ENCODE peak calls at places on chromosomes 1 and 21, in eight cellular contexts. P is breast epithelium, Q is BE2C, T is aorta, D is astrocyte, X is H1, Y is left ventricle myocardium inferior, G is pancreas. L is an unnamed sample. For H3K9me3 and H3K27me3, the result is how much of the 10 kb centered on the place peaks cover.

GRCh38 chr21:40886006-40886405 is 39.0 kb upstream of the DSCAM start:
- DNase-seq in Q (no peak), X (no peak), P (no peak), Y (no peak), T (no peak), G (no peak), D (no peak), L (no peak)

GRCh38 chr1:226677121-226678020 is 61.7 kb downstream of the ITPKB start:
- DNase-seq in Q (no peak), Y (peak), P (peak), X (no peak), D (peak), T (no peak), G (no peak), L (peak)

GRCh38 chr21:42835211-42835610 is 44.1 kb downstream of the WDR4 start:
- DNase-seq in Y (no peak), G (no peak), X (no peak), D (no peak), Q (no peak), P (no peak), T (no peak), L (no peak)

GRCh38 chr21:38777521-38777920 is 28.2 kb upstream of the ETS2 start:
- DNase-seq in P (no peak), D (no peak), G (no peak), X (no peak), Q (no peak), Y (no peak), T (no peak), L (no peak)

GRCh38 chr1:206693029-206693428 is 8.3 kb downstream of the MAPKAPK2 start:
- DNase-seq in Q (no peak), Y (peak), T (peak), P (no peak), X (no peak), D (peak), G (peak), L (no peak)

GRCh38 chr1:26781206-26781825 is 6.4 kb upstream of the PIGV start:
- DNase-seq in P (no peak), T (no peak), X (no peak), Y (no peak), G (no peak), D (no peak), Q (no peak), L (no peak)

GRCh38 chr1:93827633-93828436 is 51.2 kb downstream of the DNTTIP2 start:
- DNase-seq in X (no peak), D (no peak), P (no peak), T (no peak), G (no peak), Q (no peak), Y (no peak), L (no peak)

GRCh38 chr1:153774780-153775431 is at the start of gene SLC27A3:
- DNase-seq in T (peak), X (peak), G (peak), P (peak), Q (peak), D (peak), Y (peak), L (peak)

GRCh38 chr21:38527737-38528136 is 29.5 kb upstream of the ERG start:
- DNase-seq in Y (no peak), G (no peak), T (no peak), X (no peak), Q (no peak), D (no peak), P (no peak), L (peak)

GRCh38 chr21:37770496-37770895 is 145.8 kb downstream of the KCNJ6 start:
- DNase-seq in X (no peak), D (no peak), P (no peak), Y (no peak), G (no peak), T (no peak), Q (no peak), L (no peak)

GRCh38 chr1:176950736-176951308 is 213.7 kb downstream of the ASTN1 start:
- DNase-seq in P (no peak), T (no peak), X (no peak), Y (no peak), G (no peak), D (no peak), Q (no peak), L (no peak)

GRCh38 chr1:12537294-12537693 is 80.7 kb downstream of the DHRS3 start:
- DNase-seq in X (no peak), Y (no peak), T (no peak), P (no peak), Q (no peak), D (no peak), G (no peak), L (no peak)

GRCh38 chr1:18819986-18820790 is 39.3 kb downstream of the TAS1R2 start:
- DNase-seq in P (no peak), D (no peak), X (no peak), Y (no peak), G (no peak), Q (no peak), T (peak), L (no peak)

GRCh38 chr1:175459839-175460238 is 267.3 kb upstream of the KIAA0040 start:
- DNase-seq in D (no peak), Q (no peak), P (no peak), Y (no peak), G (no peak), X (no peak), T (no peak), L (no peak)

GRCh38 chr1:224182866-224183590 is at the start of gene DEGS1:
- DNase-seq in Q (peak), D (peak), X (peak), G (peak), P (peak), T (peak), Y (peak), L (peak)

GRCh38 chr1:230425252-230426061 is 675 bp downstream of the PGBD5 start:
- DNase-seq in G (peak), P (no peak), Q (peak), D (no peak), T (no peak), Y (no peak), X (peak), L (no peak)

GRCh38 chr1:239816090-239816812 is 275.4 kb upstream of the FMN2 start:
- DNase-seq in D (peak), X (no peak), G (no peak), Q (peak), Y (no peak), T (peak), P (peak), L (peak)

GRCh38 chr1:49906365-49906764 is 117.4 kb downstream of the AGBL4 start:
- DNase-seq in X (no peak), T (no peak), Y (no peak), P (no peak), G (no peak), D (no peak), Q (no peak), L (no peak)
- H3K9me3 ChIP-seq in X (half or more), T (under half), Y (under half), P (under half), G (under half), D (under half), Q (under half), L (under half)

GRCh38 chr1:166164995-166165660 is 1.7 kb downstream of the FAM78B start:
- DNase-seq in Q (peak), D (peak), P (no peak), Y (peak), T (peak), G (peak), X (peak), L (peak)
- H3K27me3 ChIP-seq in Q (under half), D (under half), P (under half), Y (under half), T (under half), G (under half), X (under half), L (under half)

DNA sequence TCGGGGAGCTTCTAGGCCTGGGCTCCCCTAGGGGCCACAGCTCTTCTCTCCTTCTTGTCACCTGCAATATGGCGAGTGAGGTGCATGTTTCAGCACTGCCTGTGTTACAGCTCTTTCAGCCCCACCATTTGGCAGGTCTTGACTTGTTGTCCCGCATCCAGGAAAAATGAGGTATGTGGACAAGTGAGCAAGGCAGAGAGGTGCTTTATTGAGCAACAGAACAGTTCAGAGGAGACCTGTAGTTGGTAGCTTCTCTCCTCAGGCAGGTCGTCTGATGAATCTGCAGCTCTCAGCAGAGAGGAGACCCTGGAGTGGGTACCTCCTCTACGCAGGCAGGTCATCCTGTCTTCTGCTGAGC is 208.2 kb upstream of the USP25 start:
- DNase-seq in T (no peak), P (no peak), Q (no peak), Y (no peak), X (no peak), G (no peak), D (no peak), L (no peak)
- H3K9me3 ChIP-seq in T (under half), P (under half), Q (under half), Y (under half), X (under half), G (under half), D (under half), L (under half)

GRCh38 chr1:979744-980072 is 2.2 kb downstream of the PERM1 start:
- DNase-seq in T (no peak), X (no peak), G (no peak), Q (no peak), Y (no peak), P (no peak), D (no peak), L (no peak)
- H3K27me3 ChIP-seq in T (under half), X (under half), G (under half), Q (under half), Y (under half), P (under half), D (under half), L (under half)

GRCh38 chr1:5297199-5297877 is 642.9 kb downstream of the AJAP1 start:
- DNase-seq in Q (no peak), D (no peak), G (peak), Y (peak), P (no peak), T (no peak), X (no peak), L (no peak)
- H3K9me3 ChIP-seq in Q (under half), D (under half), G (under half), Y (under half), P (under half), T (under half), X (under half), L (under half)

GRCh38 chr1:36597514-36597913 is 114.8 kb upstream of the CSF3R start:
- DNase-seq in P (no peak), G (no peak), Q (no peak), D (no peak), Y (no peak), X (no peak), T (no peak), L (no peak)

GRCh38 chr1:36591278-36591677 is 108.6 kb upstream of the CSF3R start:
- DNase-seq in X (no peak), G (no peak), P (no peak), Q (no peak), D (no peak), T (no peak), Y (no peak), L (no peak)

GRCh38 chr1:36599828-36600227 is 117.1 kb upstream of the CSF3R start:
- DNase-seq in T (no peak), Q (no peak), Y (no peak), G (no peak), D (no peak), P (no peak), X (no peak), L (no peak)

GRCh38 chr1:36594041-36594440 is 111.3 kb upstream of the CSF3R start:
- DNase-seq in G (no peak), Y (no peak), P (no peak), Q (no peak), X (no peak), T (no peak), D (no peak), L (no peak)

DNA sequence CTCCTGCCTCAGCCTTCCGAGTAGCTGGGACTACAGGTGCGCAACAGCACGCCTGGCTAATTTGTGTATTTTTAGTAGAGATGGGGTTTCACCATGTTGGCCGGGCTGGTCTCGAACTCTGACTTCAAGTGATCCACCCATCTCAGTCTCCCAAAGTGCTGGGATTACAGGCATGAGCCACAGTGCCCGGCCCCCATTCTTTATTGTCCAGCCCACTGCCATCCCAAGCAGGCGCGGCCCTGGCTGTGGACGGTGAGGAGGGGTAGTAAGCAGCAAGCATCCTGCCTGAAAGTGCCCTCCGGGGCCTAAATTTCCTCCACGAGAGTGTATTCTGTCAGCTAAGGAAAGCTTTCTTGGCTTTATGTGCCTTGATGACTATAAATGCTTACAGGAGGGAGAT is 113.2 kb upstream of the CSF3R start:
- DNase-seq in D (no peak), X (no peak), T (no peak), Q (no peak), Y (no peak), G (no peak), P (no peak), L (no peak)
- H3K27me3 ChIP-seq in D (under half), X (under half), T (under half), Q (under half), Y (half or more), G (under half), P (under half), L (under half)

DNA sequence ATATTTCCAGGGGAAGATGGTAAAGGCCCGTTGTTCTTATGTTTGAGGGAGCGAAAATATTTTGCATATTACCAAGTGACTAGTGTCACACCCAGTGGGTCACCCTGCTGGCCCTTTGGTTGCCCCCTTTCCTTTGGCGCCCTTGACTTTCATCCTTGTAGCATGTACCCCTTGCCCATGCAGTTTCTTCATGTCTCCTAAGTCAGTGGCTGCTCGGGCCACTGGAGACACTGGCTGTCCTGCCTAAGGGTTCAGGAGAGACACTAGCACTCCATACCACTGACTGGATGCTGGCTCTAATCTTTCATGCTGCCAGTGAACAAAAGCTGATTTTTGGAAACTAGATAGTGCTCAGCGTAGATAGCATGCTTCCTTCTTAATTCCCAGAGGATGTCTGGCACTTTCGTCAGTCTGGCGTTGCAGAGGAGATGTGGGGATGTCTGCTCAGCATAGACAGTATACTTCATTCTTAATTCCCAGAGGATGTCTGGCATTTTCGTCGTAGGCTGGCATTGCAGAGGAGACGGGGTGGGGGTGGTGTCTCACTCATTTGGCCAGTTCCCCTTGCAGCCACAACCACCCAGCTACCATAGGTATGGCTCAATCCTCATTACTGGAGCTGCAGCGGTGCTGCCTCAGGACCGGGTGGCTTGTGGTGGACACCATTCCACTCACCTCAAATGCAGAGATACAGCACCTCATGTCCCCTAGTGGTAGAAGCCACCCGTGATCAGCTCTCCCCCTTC is 770.9 kb upstream of the TPTE start:
- DNase-seq in D (no peak), P (no peak), G (no peak), T (no peak), X (no peak), Q (no peak), Y (no peak), L (no peak)
- H3K9me3 ChIP-seq in D (under half), P (under half), G (under half), T (under half), X (half or more), Q (under half), Y (under half), L (under half)

GRCh38 chr1:17775796-17776195 is 20.7 kb downstream of the ACTL8 start:
- DNase-seq in G (no peak), D (no peak), Y (no peak), X (no peak), Q (no peak), T (no peak), P (no peak), L (no peak)
- H3K27me3 ChIP-seq in G (under half), D (under half), Y (half or more), X (under half), Q (under half), T (under half), P (under half), L (under half)

DNA sequence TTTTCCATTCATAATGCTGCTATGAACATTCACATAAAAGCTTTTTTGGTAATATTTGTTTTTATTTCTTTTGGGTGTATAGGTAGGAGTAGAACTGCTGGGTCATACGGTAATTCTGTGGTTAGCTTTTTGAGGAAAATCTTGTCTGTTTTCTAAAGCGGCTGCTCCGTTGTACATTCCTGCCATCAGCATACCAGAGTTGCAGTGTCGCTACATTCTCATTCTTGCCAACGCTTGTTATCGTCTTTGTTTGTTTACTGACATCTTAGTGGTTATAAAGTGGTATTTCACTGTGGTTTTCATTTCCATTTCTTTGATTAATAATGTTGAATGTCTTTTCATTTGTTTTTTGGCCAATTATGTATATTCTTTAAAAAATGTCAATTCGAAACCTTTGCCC is 469.8 kb upstream of the ZP4 start:
- DNase-seq in T (no peak), D (peak), Y (no peak), Q (no peak), G (no peak), P (no peak), X (no peak), L (no peak)
- H3K9me3 ChIP-seq in T (under half), D (under half), Y (under half), Q (under half), G (under half), P (under half), X (under half), L (under half)